ENCODE peak calls at places on chromosome 11, in four cellular contexts. One of them, this sample, is unnamed.

GRCh38 chr11:65859812-65860277 is 388 bp upstream of the MUS81 start:
- DNase-seq in T-cell: peak
- DNase-seq in epithelial cell of esophagus: no peak
- DNase-seq in AG09309: no peak
- DNase-seq in this sample: no peak

GRCh38 chr11:45468265-45468856 is 182.2 kb upstream of the SYT13 start:
- DNase-seq in T-cell: no peak
- DNase-seq in epithelial cell of esophagus: no peak
- DNase-seq in AG09309: no peak
- DNase-seq in this sample: no peak

GRCh38 chr11:125207866-125208425 is 43.4 kb downstream of the PKNOX2 start:
- DNase-seq in T-cell: no peak
- DNase-seq in epithelial cell of esophagus: peak
- DNase-seq in AG09309: no peak
- DNase-seq in this sample: no peak

GRCh38 chr11:66749091-66749490 is 20.1 kb upstream of the SPTBN2 start:
- DNase-seq in T-cell: no peak
- DNase-seq in epithelial cell of esophagus: peak
- DNase-seq in AG09309: no peak
- DNase-seq in this sample: no peak

GRCh38 chr11:70766901-70767300 is 368.6 kb downstream of the CTTN start:
- DNase-seq in T-cell: no peak
- DNase-seq in epithelial cell of esophagus: no peak
- DNase-seq in AG09309: no peak
- DNase-seq in this sample: no peak

GRCh38 chr11:74288161-74288560 is 23.3 kb downstream of the P4HA3 start:
- DNase-seq in T-cell: no peak
- DNase-seq in epithelial cell of esophagus: peak
- DNase-seq in AG09309: peak
- DNase-seq in this sample: peak

GRCh38 chr11:65927904-65928397 is 8.7 kb downstream of the DRAP1 start:
- DNase-seq in T-cell: peak
- DNase-seq in epithelial cell of esophagus: no peak
- DNase-seq in AG09309: no peak
- DNase-seq in this sample: no peak

GRCh38 chr11:119085523-119085878 is 820 bp downstream of the HMBS start:
- DNase-seq in T-cell: no peak
- DNase-seq in epithelial cell of esophagus: no peak
- DNase-seq in AG09309: no peak
- DNase-seq in this sample: no peak

GRCh38 chr11:112266410-112266778 is 5.7 kb upstream of the PLET1 start:
- DNase-seq in T-cell: no peak
- DNase-seq in epithelial cell of esophagus: no peak
- DNase-seq in AG09309: no peak
- DNase-seq in this sample: no peak

GRCh38 chr11:57899378-57899777 is 124.3 kb upstream of the OR9Q1 start:
- DNase-seq in T-cell: no peak
- DNase-seq in epithelial cell of esophagus: peak
- DNase-seq in AG09309: no peak
- DNase-seq in this sample: no peak

GRCh38 chr11:72703281-72704008 is 29.2 kb upstream of the PDE2A start:
- DNase-seq in T-cell: no peak
- DNase-seq in epithelial cell of esophagus: no peak
- DNase-seq in AG09309: peak
- DNase-seq in this sample: peak

GRCh38 chr11:6621711-6622211 is 2.5 kb upstream of the TPP1 start:
- DNase-seq in T-cell: no peak
- DNase-seq in epithelial cell of esophagus: no peak
- DNase-seq in AG09309: no peak
- DNase-seq in this sample: no peak